ENCODE peak calls at places on chromosome 15, in six cellular contexts. P is retinal pigment epithelial cell, T is lower lobe of right lung, G is psoas muscle, K is spleen, Y is fibroblast of mammary gland. D is an unnamed sample.
A peak's percentile ranks its signal among the peaks of the same experiment; 100 is the strongest.

GRCh38 chr15:44720460-44721185 is 9.3 kb downstream of the B2M start:
- DNase-seq in Y (no peak), G (no peak), K (no peak), P (no peak), T (no peak), D (no peak)

GRCh38 chr15:63048986-63049665 is 6.6 kb downstream of the TPM1 start:
- DNase-seq in T (peak; percentile 70), P (no peak), G (peak; percentile 74), K (peak; percentile 85), Y (peak; percentile 47), D (no peak)

GRCh38 chr15:80660114-80660513 is 35.0 kb upstream of the ABHD17C start:
- DNase-seq in Y (peak; percentile 66), K (no peak), T (no peak), G (no peak), P (peak; percentile 2), D (no peak)

GRCh38 chr15:67003586-67003985 is 61.8 kb upstream of the SMAD3 start:
- DNase-seq in K (no peak), P (no peak), G (no peak), Y (peak; percentile 57), T (no peak), D (no peak)

GRCh38 chr15:67161881-67162280 is 92.6 kb downstream of the AAGAB start:
- DNase-seq in T (no peak), P (no peak), Y (peak; percentile 52), G (no peak), K (no peak), D (no peak)

GRCh38 chr15:101445109-101445508 is 44.4 kb downstream of the PCSK6 start:
- DNase-seq in G (no peak), P (no peak), Y (no peak), T (no peak), K (no peak), D (peak; percentile 11)

GRCh38 chr15:72999586-72999985 is 52.7 kb upstream of the NEO1 start:
- DNase-seq in K (no peak), Y (no peak), P (no peak), T (no peak), G (no peak), D (no peak)

GRCh38 chr15:54681578-54681977 is 515.2 kb downstream of the RSL24D1 start:
- DNase-seq in K (no peak), T (no peak), P (no peak), Y (no peak), G (no peak), D (no peak)

GRCh38 chr15:41881086-41881485 is 12.8 kb downstream of the SPTBN5 start:
- DNase-seq in T (no peak), K (no peak), P (no peak), Y (no peak), G (no peak), D (no peak)

GRCh38 chr15:45634442-45635190 is at the start of gene SQOR:
- DNase-seq in Y (peak; percentile 70), P (no peak), T (peak; percentile 94), G (peak; percentile 96), K (peak; percentile 96), D (peak; percentile 93)

GRCh38 chr15:68149059-68149458 is 56.1 kb downstream of the CALML4 start:
- DNase-seq in G (no peak), T (no peak), P (no peak), Y (peak; percentile 64), K (no peak), D (no peak)

GRCh38 chr15:67303490-67304363 is 49.1 kb downstream of the IQCH start:
- DNase-seq in K (no peak), P (no peak), T (no peak), Y (peak; percentile 52), G (no peak), D (no peak)

GRCh38 chr15:67803299-67803698 is 22.0 kb upstream of the SKOR1 start:
- DNase-seq in Y (no peak), P (no peak), T (no peak), K (peak; percentile 37), G (no peak), D (no peak)

GRCh38 chr15:45448066-45448510 is 69.7 kb upstream of the GATM start:
- DNase-seq in P (no peak), K (peak; percentile 63), G (no peak), T (peak; percentile 76), Y (no peak), D (no peak)

GRCh38 chr15:36389107-36389506 is 190.3 kb upstream of the CDIN1 start:
- DNase-seq in G (no peak), T (no peak), P (no peak), Y (no peak), K (no peak), D (no peak)

GRCh38 chr15:70494861-70495571 is 268.3 kb downstream of the UACA start:
- DNase-seq in T (no peak), Y (peak; percentile 85), P (peak; percentile 99), K (peak; percentile 51), G (no peak), D (no peak)

GRCh38 chr15:58566029-58566428 is 134.2 kb downstream of the LIPC start:
- DNase-seq in P (no peak), T (no peak), G (no peak), Y (no peak), K (no peak), D (no peak)

GRCh38 chr15:66505430-66505811 is 295 bp downstream of the ZWILCH start:
- DNase-seq in G (no peak), K (no peak), P (peak; percentile 62), T (no peak), Y (peak; percentile 63), D (peak; percentile 88)

GRCh38 chr15:66254364-66255292 is 1.1 kb upstream of the MEGF11 start:
- DNase-seq in T (no peak), P (no peak), K (no peak), G (no peak), Y (no peak), D (no peak)

GRCh38 chr15:67892559-67893377 is 52.9 kb upstream of the RNU6-1 start:
- DNase-seq in P (no peak), Y (no peak), K (no peak), T (no peak), G (peak; percentile 56), D (no peak)

GRCh38 chr15:67708500-67708899 is 116.8 kb upstream of the SKOR1 start:
- DNase-seq in P (no peak), G (no peak), Y (no peak), K (no peak), T (no peak), D (no peak)

GRCh38 chr15:66704783-66705113 is 2.7 kb downstream of the SMAD6 start:
- DNase-seq in G (no peak), P (no peak), K (no peak), T (no peak), Y (no peak), D (no peak)

GRCh38 chr15:49212897-49213296 is 42.9 kb downstream of the GALK2 start:
- DNase-seq in T (no peak), P (no peak), K (no peak), G (no peak), Y (no peak), D (no peak)

GRCh38 chr15:75532413-75533250 is 46.5 kb downstream of the PTPN9 start:
- DNase-seq in Y (peak; percentile 92), T (no peak), K (no peak), G (peak; percentile 76), P (no peak), D (peak; percentile 82)
- TF ChIP-seq CTCF in Y (peak; percentile 45), T (peak; percentile 52), K (peak; percentile 51), G (peak; percentile 45), P (peak; percentile 63), D (no peak)

GRCh38 chr15:28912422-28912821 is 26.6 kb downstream of the APBA2 start:
- DNase-seq in Y (no peak), G (no peak), K (peak; percentile 54), P (no peak), T (peak; percentile 30), D (no peak)

GRCh38 chr15:28914046-28914445 is 28.3 kb downstream of the APBA2 start:
- DNase-seq in T (no peak), G (no peak), K (peak; percentile 51), Y (no peak), P (no peak), D (no peak)

GRCh38 chr15:28913171-28913765 is 27.5 kb downstream of the APBA2 start:
- DNase-seq in K (peak; percentile 74), G (no peak), Y (no peak), P (no peak), T (peak; percentile 34), D (no peak)

GRCh38 chr15:28909958-28910500 is 24.3 kb downstream of the APBA2 start:
- DNase-seq in Y (no peak), K (peak; percentile 1), T (no peak), P (no peak), G (no peak), D (no peak)

DNA sequence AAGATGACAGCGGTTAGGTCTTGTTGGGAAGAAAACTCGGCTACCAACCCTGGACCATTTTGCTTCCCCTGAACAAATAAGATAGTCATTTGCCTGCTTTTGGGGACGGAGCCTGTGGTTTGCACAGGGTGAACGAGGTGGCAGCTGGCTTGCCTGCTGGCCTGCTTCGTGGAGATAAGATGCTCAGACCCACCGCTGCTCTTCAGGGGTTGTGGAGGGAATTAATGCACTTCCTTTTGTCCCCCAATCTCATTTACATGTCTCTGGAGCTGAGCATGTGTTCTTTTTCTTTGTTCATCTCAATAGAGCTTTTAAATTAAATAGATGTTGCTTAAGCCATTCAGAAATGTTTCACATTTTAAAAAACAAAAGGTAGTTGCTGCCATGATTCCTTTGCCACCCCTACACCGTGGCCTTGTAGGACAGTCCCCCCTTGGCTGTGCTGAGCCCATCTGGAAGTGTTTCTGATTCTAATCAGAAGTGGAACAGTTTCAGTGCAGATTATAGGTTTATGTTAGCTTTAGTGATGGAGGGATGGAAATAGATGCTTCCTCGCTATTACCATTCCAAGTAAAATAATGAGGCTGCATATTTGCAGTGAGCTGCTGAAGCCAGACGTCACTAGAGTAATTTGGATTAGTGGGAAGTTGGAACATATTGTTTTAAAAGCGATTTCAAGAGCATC is 25.7 kb downstream of the APBA2 start:
- DNase-seq in Y (no peak), T (peak; percentile 21), G (no peak), P (no peak), K (peak; percentile 37), D (no peak)
- H3K4me3 ChIP-seq in Y (no peak overlapping the region), T (no peak overlapping the region), G (no peak overlapping the region), P (no peak overlapping the region), K (no peak overlapping the region), D (no peak overlapping the region)

GRCh38 chr15:69380100-69380725 is 33.9 kb upstream of the KIF23 start:
- DNase-seq in Y (no peak), T (no peak), P (no peak), G (no peak), K (no peak), D (no peak)
- TF ChIP-seq CTCF in Y (peak; percentile 21), T (no peak), P (peak; percentile 52), G (no peak), K (no peak), D (no peak)

DNA sequence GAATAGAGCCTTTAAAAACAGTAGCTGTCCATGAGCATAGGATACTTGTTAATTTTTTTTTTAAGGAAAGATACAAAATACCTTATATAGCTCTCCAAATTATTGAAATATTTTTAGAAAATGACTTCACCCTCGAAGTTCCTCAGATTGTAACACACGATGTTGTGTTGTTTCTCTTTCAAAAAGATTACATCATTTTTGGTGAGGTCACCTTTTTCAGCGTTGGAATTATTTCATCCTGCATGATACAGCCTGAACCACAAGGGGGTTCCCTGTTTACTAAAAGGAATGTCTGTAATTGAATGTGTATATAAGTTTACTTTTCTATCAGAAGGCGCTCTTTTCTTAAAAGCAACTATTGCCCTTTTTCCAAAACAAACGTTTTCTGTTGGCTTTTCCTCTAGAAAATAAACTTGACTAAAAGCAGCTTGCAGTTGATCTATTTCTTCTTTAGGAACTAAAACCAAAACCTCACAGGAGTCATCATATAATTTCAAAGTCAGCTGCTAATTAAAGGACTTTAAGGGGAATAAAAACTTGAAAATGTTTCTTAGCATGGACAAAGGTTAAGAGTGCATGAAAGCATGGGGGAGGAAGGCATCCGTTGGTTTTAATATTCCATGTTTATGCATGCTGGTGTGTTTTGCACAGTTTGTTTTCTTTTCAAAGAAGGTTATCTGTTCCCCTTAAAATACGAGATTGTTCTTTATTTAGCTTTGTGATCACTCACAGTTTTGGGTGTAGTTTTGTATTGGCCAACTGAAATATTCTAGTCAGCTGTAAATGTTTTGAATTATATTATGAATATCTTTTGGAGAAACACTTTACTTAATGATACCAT is 29.4 kb downstream of the LYSMD4 start:
- DNase-seq in T (no peak), Y (peak; percentile 92), P (peak; percentile 58), K (no peak), G (no peak), D (no peak)
- H3K4me3 ChIP-seq in T (peak overlapping the region; percentile 1), Y (no peak overlapping the region), P (no peak overlapping the region), K (no peak overlapping the region), G (no peak overlapping the region), D (peak overlapping the region; percentile 40)

D was measured in coronary artery.